ENCODE peak calls at places on chromosomes 4 and X, in nine cellular contexts. I is sigmoid colon; O is effector memory CD4-positive, alpha-beta T cell; S is CD8-positive, alpha-beta memory T cell; W is colonic mucosa; U is HCT116; J is uterus; C is HepG2; G is heart left ventricle. N is an unnamed sample. For H3K4me1, the result is how much of the 10 kb centered on the place peaks cover.

GRCh38 chr4:106898621-106899230 is 137.4 kb downstream of the DKK2 start:
- DNase-seq in I (no peak), O (no peak), S (no peak), W (peak), U (peak), J (no peak), C (peak), G (no peak), N (no peak)

GRCh38 chr4:23789765-23790164 is 100.1 kb downstream of the PPARGC1A start:
- DNase-seq in I (peak), O (no peak), S (no peak), W (no peak), U (no peak), J (peak), C (peak), G (no peak), N (peak)

GRCh38 chr4:37389967-37390580 is 145.5 kb downstream of the NWD2 start:
- DNase-seq in I (no peak), O (no peak), S (peak), W (peak), U (peak), J (no peak), C (peak), G (no peak), N (no peak)

GRCh38 chrX:9072281-9072680 is 38.4 kb upstream of the FAM9B start:
- DNase-seq in I (no peak), O (no peak), S (no peak), W (no peak), U (no peak), J (peak), C (no peak), G (no peak), N (no peak)

GRCh38 chr4:589219-589963 is 13.3 kb upstream of the TMEM271 start:
- DNase-seq in I (no peak), O (no peak), S (no peak), W (no peak), U (no peak), J (no peak), C (no peak), G (no peak), N (no peak)

GRCh38 chrX:2371026-2371778 is 129.6 kb downstream of the DHRSX start:
- DNase-seq in I (no peak), O (no peak), S (no peak), W (no peak), U (no peak), J (no peak), C (no peak), G (no peak), N (no peak)

GRCh38 chr4:91092398-91092955 is 965.3 kb downstream of the CCSER1 start:
- DNase-seq in I (no peak), O (no peak), S (no peak), W (no peak), U (no peak), J (no peak), C (no peak), G (no peak), N (no peak)

GRCh38 chrX:130228871-130229270 is 39.8 kb downstream of the ZNF280C start:
- DNase-seq in I (no peak), O (no peak), S (no peak), W (no peak), U (no peak), J (no peak), C (no peak), G (no peak), N (no peak)

GRCh38 chr4:60822986-60823385 is 377.1 kb upstream of the ADGRL3 start:
- DNase-seq in I (no peak), O (no peak), S (no peak), W (no peak), U (no peak), J (no peak), C (no peak), G (no peak), N (no peak)

GRCh38 chrX:53047228-53047627 is 1.4 kb upstream of the GPR173 start:
- DNase-seq in I (no peak), O (no peak), S (no peak), W (no peak), U (no peak), J (no peak), C (no peak), G (no peak), N (no peak)

GRCh38 chr4:78513411-78513975 is 38.1 kb upstream of the ANXA3 start:
- DNase-seq in I (no peak), O (no peak), S (no peak), W (no peak), U (no peak), J (no peak), C (peak), G (no peak), N (no peak)

GRCh38 chr4:166078956-166079355 is 205.9 kb downstream of the TLL1 start:
- DNase-seq in I (no peak), O (no peak), S (no peak), W (no peak), U (no peak), J (no peak), C (no peak), G (no peak), N (no peak)

GRCh38 chrX:34813618-34814017 is 129.0 kb upstream of the FAM47B start:
- DNase-seq in I (no peak), O (no peak), S (no peak), W (no peak), U (no peak), J (no peak), C (no peak), G (no peak), N (no peak)

DNA sequence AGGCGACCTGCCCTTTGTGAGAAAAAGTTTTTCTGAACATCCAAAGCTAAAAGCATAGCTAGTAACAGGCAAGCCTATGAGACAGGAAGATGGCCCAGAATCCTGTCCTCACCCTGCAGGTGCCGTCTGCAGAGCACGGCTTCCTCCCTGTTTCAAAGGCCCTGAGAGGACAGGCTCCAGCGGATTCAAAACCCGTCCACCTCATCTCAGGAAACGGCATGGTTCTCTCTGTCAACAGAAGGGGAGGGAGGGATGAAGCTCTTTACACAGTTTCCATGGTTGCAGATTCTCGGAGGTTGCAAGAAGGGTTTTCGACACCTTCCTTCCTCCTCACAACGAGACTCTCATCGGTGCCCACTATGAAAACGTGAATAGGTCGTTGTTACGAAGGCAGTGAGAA is 8.3 kb downstream of the PPP2R3B start:
- DNase-seq in I (no peak), O (no peak), S (no peak), W (no peak), U (no peak), J (no peak), C (no peak), G (no peak), N (no peak)
- H3K4me1 ChIP-seq in I (under half), O (under half), S (under half), W (under half), U (under half), J (under half), C (under half), G (under half), N (under half)

GRCh38 chr4:94463771-94464170 is 12.0 kb downstream of the PDLIM5 start:
- DNase-seq in I (no peak), O (no peak), S (no peak), W (no peak), U (no peak), J (no peak), C (no peak), G (no peak), N (no peak)
- H3K4me1 ChIP-seq in I (half or more), O (under half), S (under half), W (under half), U (under half), J (under half), C (half or more), G (under half), N (under half)

DNA sequence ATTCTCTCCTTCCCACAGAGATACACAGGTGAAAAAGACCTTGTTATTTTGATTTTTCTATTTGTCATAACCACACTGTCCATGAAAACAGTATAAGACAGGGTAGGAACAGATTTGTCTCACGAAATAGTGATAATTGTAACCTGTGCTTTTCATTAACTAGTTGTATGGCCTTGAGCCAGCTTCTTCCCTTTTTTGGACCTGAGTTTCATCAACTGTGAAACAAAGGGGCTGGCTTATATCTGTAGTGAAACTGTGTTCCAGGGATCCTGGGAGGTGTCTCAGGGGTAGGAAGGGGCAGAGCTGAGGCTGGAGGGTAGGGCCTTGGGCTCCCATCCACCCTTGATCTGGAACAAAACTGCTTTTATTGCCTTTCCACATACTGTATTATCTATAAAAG is 50.9 kb downstream of the MED28 start:
- DNase-seq in I (no peak), O (no peak), S (no peak), W (no peak), U (no peak), J (no peak), C (no peak), G (no peak), N (no peak)
- H3K4me1 ChIP-seq in I (under half), O (under half), S (under half), W (under half), U (under half), J (under half), C (under half), G (under half), N (under half)

DNA sequence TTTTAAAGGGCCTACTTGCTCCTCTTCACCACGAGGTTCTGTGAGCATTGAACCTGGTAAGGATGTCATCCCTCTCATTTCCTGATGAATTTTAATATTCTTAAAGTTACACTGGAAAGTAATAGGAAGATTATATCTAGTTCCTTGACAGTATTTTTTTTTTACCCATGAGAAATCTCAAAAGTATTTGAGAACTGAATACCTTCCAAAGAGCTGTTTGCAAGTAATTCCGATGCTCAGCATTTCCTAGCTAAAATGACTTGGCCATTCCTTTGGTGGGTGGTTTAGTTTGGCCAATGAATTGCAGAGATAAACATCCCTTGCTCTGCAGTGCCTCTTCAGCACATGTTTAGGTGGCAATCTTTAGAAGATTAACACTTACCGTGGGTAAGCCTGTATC is 110.2 kb upstream of the WDR1 start:
- DNase-seq in I (no peak), O (no peak), S (no peak), W (no peak), U (no peak), J (no peak), C (no peak), G (no peak), N (no peak)
- H3K4me1 ChIP-seq in I (under half), O (under half), S (under half), W (under half), U (under half), J (under half), C (under half), G (under half), N (under half)

GRCh38 chr4:3413675-3414420 is 27.9 kb upstream of the HGFAC start:
- DNase-seq in I (peak), O (no peak), S (no peak), W (no peak), U (no peak), J (no peak), C (no peak), G (peak), N (no peak)
- H3K4me1 ChIP-seq in I (under half), O (under half), S (under half), W (under half), U (under half), J (under half), C (under half), G (under half), N (under half)

DNA sequence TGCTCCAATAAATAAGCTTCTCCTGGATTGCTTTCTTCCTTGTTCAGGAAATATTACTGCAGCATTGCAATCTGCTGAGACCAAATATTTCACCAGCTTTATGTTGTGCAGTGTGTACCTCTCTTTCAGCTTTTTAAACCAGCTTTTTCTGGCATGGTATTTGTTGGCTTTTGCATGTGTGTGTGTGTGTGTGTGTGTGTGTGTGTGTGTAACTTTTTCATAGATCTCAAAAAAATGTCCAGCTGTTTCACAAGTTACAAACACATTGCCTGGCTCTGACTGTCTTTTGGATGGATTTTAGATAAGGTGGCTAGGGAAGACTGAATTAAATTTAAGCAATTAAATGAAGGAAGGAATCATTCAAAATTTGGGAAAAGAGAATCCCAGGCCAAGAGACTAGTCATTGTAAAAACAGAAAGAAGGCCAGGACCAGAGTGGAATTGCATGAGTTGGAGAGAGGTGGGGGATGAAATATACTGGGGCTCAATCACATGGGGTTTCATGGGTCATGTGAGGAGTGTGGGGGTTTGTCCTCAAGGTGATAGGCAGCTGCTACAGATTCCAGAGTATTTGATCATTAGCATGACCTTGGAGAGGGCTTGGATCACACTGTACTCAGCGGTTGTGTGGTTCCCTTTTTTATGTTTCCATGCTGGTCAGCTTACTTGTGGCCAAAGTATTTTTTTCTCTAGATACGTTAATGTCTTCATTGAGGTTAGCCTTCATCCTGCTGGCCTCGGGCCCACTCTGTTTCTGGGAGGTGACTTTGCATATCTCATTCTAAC is 357.7 kb upstream of the BOD1L1 start:
- DNase-seq in I (no peak), O (no peak), S (no peak), W (no peak), U (no peak), J (no peak), C (no peak), G (no peak), N (no peak)
- H3K4me1 ChIP-seq in I (under half), O (under half), S (under half), W (under half), U (under half), J (under half), C (under half), G (under half), N (under half)

DNA sequence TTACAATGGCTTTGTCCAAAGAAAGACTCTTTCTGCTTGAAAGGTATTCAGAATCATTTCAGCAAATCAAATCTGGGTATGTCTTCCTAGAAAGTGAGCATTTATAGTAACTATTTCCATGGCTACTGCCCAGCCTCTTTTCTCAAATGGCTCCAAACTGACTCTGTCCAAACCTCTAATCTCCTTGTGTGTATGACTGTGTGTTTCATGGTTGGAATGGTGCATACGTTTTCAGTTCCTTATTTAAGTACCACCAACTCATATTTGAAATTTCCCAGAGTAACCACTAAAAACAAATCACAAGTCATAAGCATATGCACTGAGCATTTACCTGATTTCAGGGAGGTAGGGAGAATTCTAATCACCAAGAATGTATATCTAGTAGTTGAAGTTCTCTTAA is 106.0 kb downstream of the TMEM144 start:
- DNase-seq in I (no peak), O (no peak), S (no peak), W (no peak), U (no peak), J (no peak), C (no peak), G (no peak), N (no peak)
- H3K4me1 ChIP-seq in I (under half), O (under half), S (under half), W (under half), U (under half), J (under half), C (under half), G (under half), N (under half)

GRCh38 chrX:71621644-71622346 is 3.5 kb upstream of the CXCR3 start:
- DNase-seq in I (no peak), O (no peak), S (no peak), W (peak), U (no peak), J (no peak), C (no peak), G (no peak), N (no peak)
- H3K4me1 ChIP-seq in I (under half), O (half or more), S (half or more), W (under half), U (under half), J (under half), C (half or more), G (under half), N (under half)

GRCh38 chr4:7051144-7051495 is 7.9 kb downstream of the TADA2B start:
- DNase-seq in I (no peak), O (no peak), S (no peak), W (no peak), U (no peak), J (no peak), C (no peak), G (no peak), N (no peak)
- H3K4me1 ChIP-seq in I (half or more), O (under half), S (under half), W (under half), U (under half), J (under half), C (under half), G (under half), N (under half)

GRCh38 chrX:48910926-48911406 is 480 bp downstream of the SLC35A2 start:
- DNase-seq in I (no peak), O (no peak), S (peak), W (no peak), U (no peak), J (no peak), C (no peak), G (no peak), N (no peak)
- H3K4me1 ChIP-seq in I (under half), O (under half), S (half or more), W (under half), U (under half), J (under half), C (under half), G (under half), N (under half)

N was measured in pancreas.